ENCODE peak calls at places on chromosomes 11 and 22, in nine cellular contexts. K, W, N, R, X, H, V, G and C are unnamed samples.

GRCh38 chr11:62974848-62975522 is 9.8 kb downstream of the SLC22A6 start:
- DNase-seq in N (no peak), R (peak; percentile 20), X (peak; percentile 16), W (peak; percentile 61), H (no peak), K (no peak), V (no peak), G (no peak), C (peak; percentile 37)

GRCh38 chr11:3056296-3057068 is 741 bp downstream of the CARS1 start:
- DNase-seq in R (peak; percentile 48), W (peak; percentile 33), N (no peak), G (no peak), K (no peak), H (no peak), X (peak; percentile 24), V (no peak), C (peak; percentile 47)

GRCh38 chr22:19847345-19847632 is 7.4 kb downstream of the GNB1L start:
- DNase-seq in W (no peak), R (no peak), X (no peak), G (no peak), H (no peak), N (no peak), V (no peak), K (no peak), C (no peak)

GRCh38 chr11:110797453-110797852 is 85.2 kb upstream of the ARHGAP20 start:
- DNase-seq in K (peak; percentile 45), R (peak; percentile 7), V (no peak), X (no peak), H (no peak), G (no peak), N (no peak), W (no peak), C (no peak)

GRCh38 chr11:88398372-88399140 is 61.0 kb upstream of the CTSC start:
- DNase-seq in X (peak; percentile 82), G (no peak), W (peak; percentile 74), V (no peak), H (no peak), R (no peak), N (no peak), K (no peak), C (peak; percentile 54)

GRCh38 chr11:11243258-11243789 is 109.7 kb downstream of the CSNK2A3 start:
- DNase-seq in R (no peak), V (no peak), G (no peak), X (no peak), H (peak; percentile 58), N (no peak), K (peak; percentile 20), W (no peak), C (no peak)

GRCh38 chr11:114061053-114062049 is 1.8 kb downstream of the ZBTB16 start:
- DNase-seq in H (peak; percentile 62), K (peak; percentile 60), V (no peak), G (no peak), W (peak; percentile 44), N (no peak), X (no peak), R (no peak), C (peak; percentile 55)

GRCh38 chr11:12198261-12198925 is 88.0 kb downstream of the MICAL2 start:
- DNase-seq in X (no peak), R (no peak), K (no peak), V (no peak), H (no peak), G (peak; percentile 25), W (no peak), N (no peak), C (no peak)

GRCh38 chr11:73233704-73234402 is 15.8 kb downstream of the P2RY2 start:
- DNase-seq in G (no peak), K (no peak), W (no peak), H (no peak), V (no peak), X (no peak), N (no peak), R (no peak), C (no peak)

GRCh38 chr11:31834237-31834636 is 23.1 kb upstream of the PAX6 start:
- DNase-seq in W (no peak), K (no peak), H (no peak), N (no peak), V (no peak), X (no peak), R (no peak), G (no peak), C (no peak)

GRCh38 chr22:36211237-36211881 is 9.8 kb upstream of the APOL4 start:
- DNase-seq in X (peak; percentile 69), K (peak; percentile 66), R (no peak), W (no peak), G (no peak), H (no peak), N (no peak), V (no peak), C (no peak)

GRCh38 chr22:45731041-45731797 is 59.6 kb downstream of the ATXN10 start:
- DNase-seq in V (no peak), H (no peak), N (no peak), X (peak; percentile 79), G (no peak), K (no peak), R (no peak), W (no peak), C (peak; percentile 36)

GRCh38 chr11:86537541-86538222 is 134.7 kb downstream of the ME3 start:
- DNase-seq in K (no peak), R (no peak), W (no peak), G (no peak), N (no peak), X (peak; percentile 39), V (no peak), H (no peak), C (no peak)